ENCODE peak calls at places on chromosome 22, in ten cellular contexts. J is prostate gland, Q is uterus, C is GM12865, T is retinal pigment epithelial cell, X is ascending aorta, N is dorsolateral prefrontal cortex, B is mucosa of descending colon, P is RWPE2, K is foreskin fibroblast. Y is an unnamed sample.

GRCh38 chr22:24506802-24507438 is 11.8 kb downstream of the UPB1 start:
- DNase-seq in J (no peak), Q (no peak), C (peak; percentile 54), T (no peak), X (no peak), N (no peak), B (no peak), P (no peak), K (no peak), Y (no peak)

GRCh38 chr22:17114173-17114957 is 6.8 kb downstream of the TMEM121B start:
- DNase-seq in J (no peak), Q (no peak), C (no peak), T (no peak), X (no peak), N (no peak), B (no peak), P (no peak), K (no peak), Y (no peak)

GRCh38 chr22:48486163-48486957 is 1341.3 kb downstream of the BRD1 start:
- DNase-seq in J (no peak), Q (no peak), C (no peak), T (no peak), X (no peak), N (no peak), B (no peak), P (no peak), K (no peak), Y (no peak)

GRCh38 chr22:25420925-25421904 is 143.3 kb upstream of the GRK3 start:
- DNase-seq in J (no peak), Q (no peak), C (no peak), T (no peak), X (no peak), N (no peak), B (no peak), P (peak; percentile 51), K (no peak), Y (no peak)

GRCh38 chr22:36398602-36399472 is 11.1 kb upstream of the MYH9 start:
- DNase-seq in J (no peak), Q (no peak), C (no peak), T (no peak), X (no peak), N (no peak), B (no peak), P (no peak), K (peak; percentile 68), Y (no peak)

GRCh38 chr22:20033045-20033706 is 12.3 kb downstream of the TANGO2 start:
- DNase-seq in J (no peak), Q (no peak), C (no peak), T (no peak), X (no peak), N (peak; percentile 62), B (no peak), P (peak; percentile 46), K (no peak), Y (no peak)

GRCh38 chr22:17431179-17431578 is 61.9 kb downstream of the CECR2 start:
- DNase-seq in J (no peak), Q (no peak), C (no peak), T (no peak), X (no peak), N (no peak), B (no peak), P (no peak), K (no peak), Y (no peak)

GRCh38 chr22:32904044-32904443 is 102.5 kb downstream of the TIMP3 start:
- DNase-seq in J (no peak), Q (peak; percentile 69), C (peak; percentile 28), T (no peak), X (no peak), N (peak; percentile 63), B (no peak), P (no peak), K (no peak), Y (no peak)

GRCh38 chr22:19430890-19431541 is 517 bp downstream of the HIRA start:
- DNase-seq in J (peak; percentile 12), Q (no peak), C (peak; percentile 47), T (no peak), X (no peak), N (no peak), B (peak; percentile 85), P (no peak), K (peak; percentile 24), Y (no peak)

GRCh38 chr22:42754658-42755057 is 34.0 kb upstream of the A4GALT start:
- DNase-seq in J (no peak), Q (no peak), C (no peak), T (peak; percentile 60), X (no peak), N (no peak), B (no peak), P (no peak), K (peak; percentile 37), Y (no peak)

GRCh38 chr22:44330727-44331660 is 18.2 kb upstream of the SHISAL1 start:
- DNase-seq in J (no peak), Q (no peak), C (no peak), T (no peak), X (no peak), N (no peak), B (no peak), P (no peak), K (no peak), Y (no peak)
- H3K4me3 ChIP-seq in J (peak overlapping the region; percentile 18), Q (peak overlapping the region; percentile 36), C (no peak overlapping the region), T (no peak overlapping the region), X (peak overlapping the region; percentile 64), N (peak overlapping the region; percentile 62), B (no peak overlapping the region), P (peak overlapping the region; percentile 16), K (no peak overlapping the region), Y (no peak overlapping the region)

GRCh38 chr22:37470087-37470445 is 16.1 kb downstream of the MFNG start:
- DNase-seq in J (no peak), Q (no peak), C (no peak), T (no peak), X (no peak), N (no peak), B (no peak), P (no peak), K (no peak), Y (no peak)

GRCh38 chr22:37471721-37472417 is 14.3 kb downstream of the MFNG start:
- DNase-seq in J (no peak), Q (no peak), C (no peak), T (no peak), X (no peak), N (no peak), B (no peak), P (no peak), K (no peak), Y (no peak)

GRCh38 chr22:37473437-37473946 is 12.7 kb downstream of the MFNG start:
- DNase-seq in J (no peak), Q (no peak), C (no peak), T (no peak), X (no peak), N (no peak), B (peak; percentile 14), P (no peak), K (no peak), Y (no peak)

GRCh38 chr22:37474447-37475090 is 11.6 kb downstream of the MFNG start:
- DNase-seq in J (no peak), Q (no peak), C (no peak), T (no peak), X (no peak), N (no peak), B (peak; percentile 33), P (no peak), K (no peak), Y (no peak)

DNA sequence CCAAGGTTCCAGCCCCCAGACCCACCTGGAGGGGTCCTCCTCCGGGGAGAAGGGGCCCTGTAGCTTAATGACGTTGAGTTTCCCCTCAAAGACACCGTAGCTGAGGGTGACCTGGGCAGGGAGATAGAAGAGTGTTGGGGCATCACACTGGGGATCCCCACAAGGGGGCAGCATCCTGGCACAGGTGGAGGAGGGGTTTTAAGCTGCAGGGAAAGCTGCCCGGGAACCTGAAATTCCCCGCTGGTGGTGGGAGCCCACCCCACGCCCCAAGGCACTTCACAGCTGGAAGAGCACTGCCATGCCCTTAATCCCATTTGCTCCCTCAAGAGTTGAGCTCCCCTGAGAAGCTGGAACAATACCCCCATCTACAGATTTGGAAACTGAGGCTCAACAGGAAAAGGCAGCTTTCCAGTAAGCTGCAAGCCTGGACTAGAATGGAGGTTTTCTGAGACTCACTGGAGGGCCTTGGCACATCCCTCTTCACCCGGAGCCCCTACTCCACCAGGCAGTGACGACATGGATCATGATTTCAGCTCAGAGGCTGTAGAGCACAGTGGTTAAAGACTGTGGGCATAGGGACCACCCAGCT is 13.7 kb downstream of the MFNG start:
- DNase-seq in J (no peak), Q (no peak), C (peak; percentile 44), T (no peak), X (no peak), N (no peak), B (no peak), P (no peak), K (no peak), Y (no peak)
- TF ChIP-seq CTCF in J (peak; percentile 49), Q (no peak), C (peak; percentile 59), T (peak; percentile 78), X (no peak), N (peak; percentile 24), B (peak; percentile 44), P (peak; percentile 64), K (peak; percentile 69), Y (peak; percentile 61)

GRCh38 chr22:35229865-35230264 is 27.4 kb upstream of the HMGXB4 start:
- DNase-seq in J (no peak), Q (no peak), C (peak; percentile 12), T (no peak), X (no peak), N (no peak), B (no peak), P (no peak), K (no peak), Y (no peak)
- H3K4me3 ChIP-seq in J (no peak overlapping the region), Q (no peak overlapping the region), C (peak overlapping the region; percentile 58), T (no peak overlapping the region), X (no peak overlapping the region), N (no peak overlapping the region), B (no peak overlapping the region), P (no peak overlapping the region), K (no peak overlapping the region), Y (no peak overlapping the region)

GRCh38 chr22:46109474-46110003 is 40.8 kb upstream of the PPARA start:
- DNase-seq in J (no peak), Q (peak; percentile 40), C (no peak), T (no peak), X (no peak), N (no peak), B (no peak), P (no peak), K (no peak), Y (no peak)

GRCh38 chr22:46110215-46110614 is 40.1 kb upstream of the PPARA start:
- DNase-seq in J (no peak), Q (peak; percentile 75), C (peak; percentile 25), T (no peak), X (no peak), N (no peak), B (no peak), P (no peak), K (no peak), Y (no peak)

GRCh38 chr22:46107089-46107664 is 43.1 kb upstream of the PPARA start:
- DNase-seq in J (peak; percentile 88), Q (peak; percentile 68), C (no peak), T (no peak), X (no peak), N (peak; percentile 85), B (peak; percentile 78), P (no peak), K (no peak), Y (no peak)

GRCh38 chr22:46107753-46108563 is 42.4 kb upstream of the PPARA start:
- DNase-seq in J (no peak), Q (peak; percentile 64), C (no peak), T (no peak), X (no peak), N (no peak), B (no peak), P (no peak), K (peak; percentile 57), Y (no peak)

GRCh38 chr22:46108564-46109473 is 41.5 kb upstream of the PPARA start:
- DNase-seq in J (no peak), Q (peak; percentile 75), C (peak; percentile 18), T (no peak), X (no peak), N (no peak), B (no peak), P (no peak), K (no peak), Y (no peak)
- TF ChIP-seq CTCF in J (no peak), Q (no peak), C (no peak), T (peak; percentile 2), X (no peak), N (no peak), B (no peak), P (no peak), K (no peak), Y (no peak)